ENCODE peak calls at places on chromosomes 12 and 14, in eight cellular contexts. W is activated CD4-positive, alpha-beta T cell treated with anti-CD3 and anti-CD28 coated beads, Interleukin-2, amount 10 ng/mL, durations not matched to agents 7 days and 5 days; J is stimulated activated CD8-positive, alpha-beta memory T cell treated with anti-CD3 and anti-CD28 coated beads, Interleukin-2, amount 100 ng/mL, for 1 hour; O is frontal cortex; P is BE2C; B is WTC11; D is AG08395; C is stomach. Y is an unnamed sample.

GRCh38 chr12:43117226-43117930 is 434.6 kb downstream of the ADAMTS20 start:
- DNase-seq in P (no peak), W (no peak), J (no peak), B (no peak), D (no peak), O (no peak), C (no peak), Y (no peak)

GRCh38 chr14:30283822-30284446 is 275.0 kb upstream of the G2E3 start:
- DNase-seq in O (no peak), P (peak; percentile 28), D (peak; percentile 43), W (peak; percentile 8), J (no peak), C (no peak), B (peak; percentile 73), Y (peak; percentile 29)

GRCh38 chr14:81429028-81429427 is 28.9 kb upstream of the STON2 start:
- DNase-seq in P (no peak), O (no peak), B (no peak), W (no peak), D (no peak), J (no peak), C (no peak), Y (no peak)

GRCh38 chr14:66383771-66384170 is 102.4 kb upstream of the CCDC196 start:
- DNase-seq in P (no peak), D (no peak), W (no peak), B (no peak), J (no peak), O (no peak), C (no peak), Y (no peak)

GRCh38 chr14:100649173-100649519 is 61.9 kb upstream of the BEGAIN start:
- DNase-seq in P (no peak), C (no peak), B (no peak), D (no peak), O (no peak), J (no peak), W (no peak), Y (no peak)

GRCh38 chr12:64534672-64535199 is 75.6 kb upstream of the RASSF3 start:
- DNase-seq in B (no peak), O (no peak), J (no peak), W (no peak), C (no peak), D (no peak), P (no peak), Y (no peak)

GRCh38 chr14:56390859-56391258 is 188.7 kb upstream of the TMEM260 start:
- DNase-seq in W (no peak), B (no peak), D (no peak), P (no peak), J (no peak), C (no peak), O (no peak), Y (no peak)

GRCh38 chr12:31521972-31522371 is 69.0 kb downstream of the DENND5B start:
- DNase-seq in C (no peak), J (no peak), W (no peak), O (no peak), B (no peak), D (no peak), P (no peak), Y (no peak)

Y was measured in HL-60.